ENCODE peak calls at places on chromosomes 11 and 22, in eight cellular contexts. One of them, this sample, is unnamed. For H3K36me3, the result is how much of the 10 kb centered on the place peaks cover.

GRCh38 chr11:2792376-2793250 is 92.8 kb upstream of the KCNQ1OT1 start:
- DNase-seq in mammary epithelial cell: no peak
- DNase-seq in astrocyte: no peak
- DNase-seq in ovary: peak
- DNase-seq in lung: no peak
- DNase-seq in tibial artery: peak
- DNase-seq in tibial nerve: peak
- DNase-seq in stomach: peak
- DNase-seq in this sample: peak

GRCh38 chr11:100857236-100858005 is 170.3 kb downstream of the ARHGAP42 start:
- DNase-seq in lung: no peak
- DNase-seq in ovary: no peak
- DNase-seq in tibial artery: no peak
- DNase-seq in astrocyte: no peak
- DNase-seq in tibial nerve: no peak
- DNase-seq in stomach: no peak
- DNase-seq in mammary epithelial cell: no peak
- DNase-seq in this sample: no peak

GRCh38 chr11:110855246-110855645 is 143.0 kb upstream of the ARHGAP20 start:
- DNase-seq in tibial artery: no peak
- DNase-seq in lung: no peak
- DNase-seq in stomach: no peak
- DNase-seq in ovary: no peak
- DNase-seq in tibial nerve: no peak
- DNase-seq in astrocyte: no peak
- DNase-seq in mammary epithelial cell: no peak
- DNase-seq in this sample: no peak

GRCh38 chr22:26660961-26661578 is 3.7 kb downstream of the MIAT start:
- DNase-seq in mammary epithelial cell: no peak
- DNase-seq in tibial artery: no peak
- DNase-seq in tibial nerve: no peak
- DNase-seq in ovary: no peak
- DNase-seq in lung: no peak
- DNase-seq in astrocyte: no peak
- DNase-seq in stomach: no peak
- DNase-seq in this sample: no peak

GRCh38 chr11:117562111-117562510 is 234.5 kb downstream of the CEP164 start:
- DNase-seq in tibial artery: no peak
- DNase-seq in lung: no peak
- DNase-seq in ovary: no peak
- DNase-seq in stomach: no peak
- DNase-seq in tibial nerve: no peak
- DNase-seq in astrocyte: no peak
- DNase-seq in mammary epithelial cell: no peak
- DNase-seq in this sample: no peak

GRCh38 chr22:29369460-29369859 is 18.9 kb downstream of the AP1B1 start:
- DNase-seq in lung: peak
- DNase-seq in stomach: no peak
- DNase-seq in astrocyte: peak
- DNase-seq in mammary epithelial cell: no peak
- DNase-seq in ovary: peak
- DNase-seq in tibial artery: peak
- DNase-seq in tibial nerve: peak
- DNase-seq in this sample: no peak

GRCh38 chr11:118672865-118673264 is 6.6 kb downstream of the TREH start:
- DNase-seq in stomach: no peak
- DNase-seq in ovary: no peak
- DNase-seq in tibial nerve: no peak
- DNase-seq in mammary epithelial cell: no peak
- DNase-seq in tibial artery: peak
- DNase-seq in astrocyte: no peak
- DNase-seq in lung: no peak
- DNase-seq in this sample: no peak

GRCh38 chr11:108223449-108224149 is 732 bp downstream of the ATM start:
- DNase-seq in ovary: no peak
- DNase-seq in tibial nerve: no peak
- DNase-seq in astrocyte: peak
- DNase-seq in mammary epithelial cell: peak
- DNase-seq in tibial artery: peak
- DNase-seq in stomach: no peak
- DNase-seq in lung: no peak
- DNase-seq in this sample: no peak

GRCh38 chr11:86695391-86695790 is 23.0 kb upstream of the ME3 start:
- DNase-seq in mammary epithelial cell: no peak
- DNase-seq in astrocyte: no peak
- DNase-seq in stomach: no peak
- DNase-seq in ovary: no peak
- DNase-seq in tibial nerve: no peak
- DNase-seq in tibial artery: no peak
- DNase-seq in lung: no peak
- DNase-seq in this sample: no peak

GRCh38 chr11:2518112-2518982 is 73.5 kb downstream of the KCNQ1 start:
- DNase-seq in mammary epithelial cell: no peak
- DNase-seq in astrocyte: no peak
- DNase-seq in ovary: peak
- DNase-seq in tibial artery: peak
- DNase-seq in lung: no peak
- DNase-seq in stomach: peak
- DNase-seq in tibial nerve: peak
- DNase-seq in this sample: peak

GRCh38 chr11:119478711-119479285 is 55.8 kb upstream of the THY1 start:
- DNase-seq in mammary epithelial cell: no peak
- DNase-seq in lung: no peak
- DNase-seq in astrocyte: no peak
- DNase-seq in tibial artery: no peak
- DNase-seq in tibial nerve: no peak
- DNase-seq in ovary: no peak
- DNase-seq in stomach: peak
- DNase-seq in this sample: no peak

GRCh38 chr11:64763804-64764611 is 4.2 kb upstream of the PYGM start:
- DNase-seq in stomach: peak
- DNase-seq in tibial artery: peak
- DNase-seq in tibial nerve: no peak
- DNase-seq in lung: no peak
- DNase-seq in ovary: no peak
- DNase-seq in astrocyte: no peak
- DNase-seq in mammary epithelial cell: no peak
- DNase-seq in this sample: no peak

GRCh38 chr11:64764753-64765152 is 5.0 kb upstream of the PYGM start:
- DNase-seq in tibial artery: peak
- DNase-seq in ovary: no peak
- DNase-seq in tibial nerve: no peak
- DNase-seq in lung: no peak
- DNase-seq in stomach: no peak
- DNase-seq in astrocyte: no peak
- DNase-seq in mammary epithelial cell: no peak
- DNase-seq in this sample: no peak

GRCh38 chr11:64766881-64767280 is 7.1 kb upstream of the PYGM start:
- DNase-seq in astrocyte: no peak
- DNase-seq in lung: no peak
- DNase-seq in ovary: no peak
- DNase-seq in mammary epithelial cell: no peak
- DNase-seq in stomach: no peak
- DNase-seq in tibial nerve: no peak
- DNase-seq in tibial artery: peak
- DNase-seq in this sample: no peak

GRCh38 chr11:64765841-64766682 is 6.3 kb upstream of the PYGM start:
- DNase-seq in stomach: no peak
- DNase-seq in ovary: no peak
- DNase-seq in tibial nerve: no peak
- DNase-seq in lung: no peak
- DNase-seq in astrocyte: no peak
- DNase-seq in mammary epithelial cell: no peak
- DNase-seq in tibial artery: peak
- DNase-seq in this sample: no peak

DNA sequence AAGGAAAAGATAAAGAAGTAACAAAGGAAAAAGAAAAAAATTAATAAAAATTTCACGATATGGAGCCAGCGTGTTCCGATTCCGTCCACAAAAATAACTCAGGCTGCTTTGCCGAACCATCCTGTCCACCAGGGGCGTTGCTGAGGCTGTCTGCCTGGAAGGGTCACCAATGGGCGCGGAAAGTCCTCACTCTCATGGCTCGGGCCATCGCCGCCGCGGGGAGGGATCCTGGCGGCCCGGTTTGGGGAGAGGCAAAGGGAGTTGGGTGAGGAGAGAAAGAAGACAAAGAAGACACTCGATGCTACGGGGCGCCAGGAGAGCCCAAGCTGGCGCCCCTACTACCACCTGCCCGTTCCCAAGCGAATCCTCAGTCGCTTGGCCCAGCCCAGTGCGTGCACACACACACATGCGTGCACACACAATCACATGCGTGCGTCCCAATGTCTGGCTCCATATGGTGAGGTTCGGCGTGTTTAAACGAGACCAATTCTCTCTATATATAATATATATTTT is 5.6 kb upstream of the PYGM start:
- DNase-seq in ovary: no peak
- DNase-seq in lung: no peak
- DNase-seq in tibial nerve: no peak
- DNase-seq in tibial artery: peak
- DNase-seq in stomach: no peak
- DNase-seq in mammary epithelial cell: no peak
- DNase-seq in astrocyte: no peak
- DNase-seq in this sample: peak
- H3K36me3 ChIP-seq in ovary: under half
- H3K36me3 ChIP-seq in lung: half or more
- H3K36me3 ChIP-seq in tibial nerve: half or more
- H3K36me3 ChIP-seq in tibial artery: half or more
- H3K36me3 ChIP-seq in stomach: half or more
- H3K36me3 ChIP-seq in mammary epithelial cell: under half
- H3K36me3 ChIP-seq in astrocyte: half or more
- H3K36me3 ChIP-seq in this sample: under half

GRCh38 chr11:112841719-112842118 is 119.5 kb upstream of the NCAM1 start:
- DNase-seq in stomach: no peak
- DNase-seq in astrocyte: no peak
- DNase-seq in tibial artery: no peak
- DNase-seq in mammary epithelial cell: no peak
- DNase-seq in ovary: no peak
- DNase-seq in tibial nerve: no peak
- DNase-seq in lung: no peak
- DNase-seq in this sample: no peak

GRCh38 chr11:112839051-112839450 is 122.2 kb upstream of the NCAM1 start:
- DNase-seq in mammary epithelial cell: no peak
- DNase-seq in stomach: no peak
- DNase-seq in astrocyte: no peak
- DNase-seq in lung: no peak
- DNase-seq in ovary: no peak
- DNase-seq in tibial artery: no peak
- DNase-seq in tibial nerve: no peak
- DNase-seq in this sample: no peak

GRCh38 chr11:112835556-112835955 is 125.7 kb upstream of the NCAM1 start:
- DNase-seq in tibial artery: no peak
- DNase-seq in ovary: no peak
- DNase-seq in stomach: no peak
- DNase-seq in lung: no peak
- DNase-seq in mammary epithelial cell: no peak
- DNase-seq in tibial nerve: no peak
- DNase-seq in astrocyte: no peak
- DNase-seq in this sample: no peak

GRCh38 chr11:112834277-112834755 is 126.9 kb upstream of the NCAM1 start:
- DNase-seq in lung: peak
- DNase-seq in ovary: no peak
- DNase-seq in stomach: peak
- DNase-seq in tibial nerve: no peak
- DNase-seq in tibial artery: no peak
- DNase-seq in mammary epithelial cell: no peak
- DNase-seq in astrocyte: no peak
- DNase-seq in this sample: no peak

GRCh38 chr11:112837162-112837826 is 123.9 kb upstream of the NCAM1 start:
- DNase-seq in stomach: peak
- DNase-seq in astrocyte: no peak
- DNase-seq in tibial artery: no peak
- DNase-seq in ovary: peak
- DNase-seq in tibial nerve: no peak
- DNase-seq in lung: no peak
- DNase-seq in mammary epithelial cell: no peak
- DNase-seq in this sample: no peak
- TF ChIP-seq CTCF in stomach: no peak
- TF ChIP-seq CTCF in astrocyte: no peak
- TF ChIP-seq CTCF in tibial artery: no peak
- TF ChIP-seq CTCF in ovary: no peak
- TF ChIP-seq CTCF in tibial nerve: no peak
- TF ChIP-seq CTCF in lung: no peak
- TF ChIP-seq CTCF in mammary epithelial cell: peak
- TF ChIP-seq CTCF in this sample: no peak

DNA sequence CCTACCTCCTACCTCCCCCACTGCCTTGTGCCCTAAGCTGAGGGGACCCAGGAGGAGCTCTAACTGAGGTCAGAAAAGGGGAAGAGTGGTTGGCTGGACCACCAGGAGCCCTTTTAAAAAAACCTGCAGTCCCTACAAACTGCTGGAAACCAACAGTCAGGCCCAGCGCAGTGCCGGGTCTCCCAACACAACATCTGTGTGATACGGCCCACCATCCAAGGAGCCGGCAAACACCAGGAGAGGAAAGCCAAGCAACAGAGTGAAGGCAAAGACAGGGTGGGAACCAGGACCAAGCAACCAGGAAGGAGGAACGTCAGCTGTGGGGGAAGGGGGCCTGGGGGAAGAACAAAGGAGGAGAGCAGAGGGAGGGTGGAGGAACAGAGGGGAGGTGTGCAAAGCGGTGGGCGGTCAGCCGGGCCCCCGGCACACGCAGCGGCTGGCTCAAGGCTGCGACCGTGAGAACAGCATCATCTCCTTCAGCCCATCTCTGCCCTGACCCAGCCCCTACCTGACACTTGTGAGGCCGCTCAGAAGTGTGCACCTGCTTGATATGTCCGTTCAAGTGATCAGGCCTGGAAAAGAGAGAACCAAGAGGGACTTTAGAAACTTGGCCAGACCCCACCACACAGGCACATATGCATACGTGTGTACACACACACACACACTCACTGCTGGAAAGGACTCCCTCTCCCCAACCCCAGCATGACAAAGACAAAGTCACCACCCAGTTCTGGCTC is 3.6 kb downstream of the PATZ1 start:
- DNase-seq in stomach: no peak
- DNase-seq in mammary epithelial cell: no peak
- DNase-seq in tibial artery: no peak
- DNase-seq in astrocyte: no peak
- DNase-seq in ovary: no peak
- DNase-seq in lung: no peak
- DNase-seq in tibial nerve: no peak
- DNase-seq in this sample: no peak
- H3K4me3 ChIP-seq in stomach: peak
- H3K4me3 ChIP-seq in mammary epithelial cell: no peak
- H3K4me3 ChIP-seq in tibial artery: no peak
- H3K4me3 ChIP-seq in astrocyte: peak
- H3K4me3 ChIP-seq in ovary: no peak
- H3K4me3 ChIP-seq in lung: no peak
- H3K4me3 ChIP-seq in tibial nerve: peak
- H3K4me3 ChIP-seq in this sample: no peak

DNA sequence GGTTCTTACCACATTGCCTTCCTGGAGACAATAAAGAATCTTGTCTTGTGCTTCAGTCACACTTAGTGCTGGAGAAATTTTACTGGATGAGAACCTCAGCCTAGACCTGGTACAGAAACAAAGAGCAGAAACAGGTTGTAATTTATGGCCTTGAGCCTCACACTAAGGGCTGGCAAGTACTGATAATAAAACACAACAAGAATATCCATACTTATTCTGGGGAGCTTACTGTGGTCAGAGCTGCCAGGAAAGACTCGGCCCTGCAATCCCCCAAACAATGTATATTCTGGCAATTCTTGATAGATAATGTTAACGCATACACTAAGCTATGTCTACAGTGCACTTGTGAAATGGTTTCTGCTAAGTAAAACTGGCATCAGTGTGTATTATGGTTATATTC is 9.7 kb downstream of the SNX19 start:
- DNase-seq in astrocyte: no peak
- DNase-seq in lung: no peak
- DNase-seq in ovary: no peak
- DNase-seq in tibial nerve: no peak
- DNase-seq in stomach: no peak
- DNase-seq in mammary epithelial cell: no peak
- DNase-seq in tibial artery: no peak
- DNase-seq in this sample: no peak
- H3K36me3 ChIP-seq in astrocyte: half or more
- H3K36me3 ChIP-seq in lung: under half
- H3K36me3 ChIP-seq in ovary: under half
- H3K36me3 ChIP-seq in tibial nerve: half or more
- H3K36me3 ChIP-seq in stomach: half or more
- H3K36me3 ChIP-seq in mammary epithelial cell: half or more
- H3K36me3 ChIP-seq in tibial artery: half or more
- H3K36me3 ChIP-seq in this sample: under half

This sample was measured in mucosa of descending colon.